ENCODE peak calls at places on chromosomes 6 and 20, in ten cellular contexts. V is AG20443; B is colonic mucosa; K is mucosa of descending colon; W is AG08395; T is CD8-positive, alpha-beta memory T cell; R is CD8-positive, alpha-beta T cell; X is astrocyte; O is lung; M is astrocyte of the spinal cord. D is an unnamed sample.

GRCh38 chr6:156617376-156617775 is 159.8 kb upstream of the ARID1B start:
- DNase-seq in V (peak), B (peak), K (peak), W (no peak), T (no peak), R (no peak), X (peak), O (peak), M (no peak), D (no peak)

GRCh38 chr20:47674145-47674544 is 111.1 kb downstream of the SULF2 start:
- DNase-seq in V (no peak), B (no peak), K (no peak), W (no peak), T (no peak), R (no peak), X (no peak), O (no peak), M (no peak), D (no peak)

GRCh38 chr20:59387891-59388290 is 87.5 kb downstream of the EDN3 start:
- DNase-seq in V (no peak), B (no peak), K (no peak), W (no peak), T (no peak), R (no peak), X (no peak), O (no peak), M (no peak), D (no peak)

GRCh38 chr6:152893187-152893586 is 89.7 kb downstream of the FBXO5 start:
- DNase-seq in V (no peak), B (no peak), K (no peak), W (no peak), T (no peak), R (no peak), X (no peak), O (no peak), M (no peak), D (no peak)

GRCh38 chr6:75188221-75188620 is 17.6 kb downstream of the COL12A1 start:
- DNase-seq in V (no peak), B (no peak), K (no peak), W (no peak), T (no peak), R (no peak), X (no peak), O (no peak), M (no peak), D (no peak)

GRCh38 chr6:9405369-9405768 is 970.0 kb upstream of the SLC35B3 start:
- DNase-seq in V (peak), B (no peak), K (no peak), W (peak), T (no peak), R (no peak), X (peak), O (no peak), M (peak), D (no peak)

GRCh38 chr20:39534846-39535245 is 572.7 kb downstream of the DHX35 start:
- DNase-seq in V (no peak), B (no peak), K (no peak), W (no peak), T (no peak), R (no peak), X (no peak), O (no peak), M (no peak), D (no peak)

GRCh38 chr20:63033635-63034510 is 27.1 kb upstream of the BHLHE23 start:
- DNase-seq in V (no peak), B (no peak), K (peak), W (no peak), T (no peak), R (no peak), X (no peak), O (no peak), M (no peak), D (no peak)

GRCh38 chr20:56656632-56657031 is 27.5 kb downstream of the TFAP2C start:
- DNase-seq in V (peak), B (no peak), K (no peak), W (peak), T (no peak), R (no peak), X (no peak), O (no peak), M (no peak), D (no peak)

GRCh38 chr20:391041-391711 is 10.6 kb downstream of the TRIB3 start:
- DNase-seq in V (no peak), B (no peak), K (no peak), W (no peak), T (no peak), R (no peak), X (no peak), O (no peak), M (no peak), D (no peak)

GRCh38 chr6:121932071-121933009 is 467.1 kb upstream of the HSF2 start:
- DNase-seq in V (peak), B (no peak), K (no peak), W (peak), T (no peak), R (no peak), X (peak), O (no peak), M (peak), D (no peak)

GRCh38 chr6:166951670-166952060 is 4.7 kb downstream of the RNASET2 start:
- DNase-seq in V (no peak), B (no peak), K (no peak), W (no peak), T (no peak), R (no peak), X (no peak), O (no peak), M (no peak), D (no peak)

GRCh38 chr6:96015321-96015790 is 418 bp upstream of the FUT9 start:
- DNase-seq in V (no peak), B (no peak), K (no peak), W (no peak), T (no peak), R (no peak), X (no peak), O (no peak), M (peak), D (no peak)

GRCh38 chr20:45181639-45182038 is 6.9 kb downstream of the PI3 start:
- DNase-seq in V (peak), B (no peak), K (no peak), W (peak), T (no peak), R (no peak), X (no peak), O (no peak), M (peak), D (no peak)

GRCh38 chr6:90860822-90861601 is 274.1 kb upstream of the MAP3K7 start:
- DNase-seq in V (peak), B (no peak), K (no peak), W (no peak), T (no peak), R (no peak), X (no peak), O (no peak), M (no peak), D (no peak)

GRCh38 chr20:63177134-63177784 is 38.7 kb downstream of the YTHDF1 start:
- DNase-seq in V (no peak), B (no peak), K (no peak), W (no peak), T (no peak), R (no peak), X (no peak), O (no peak), M (no peak), D (no peak)

GRCh38 chr20:44866703-44867335 is 18.7 kb upstream of the YWHAB start:
- DNase-seq in V (no peak), B (no peak), K (no peak), W (no peak), T (no peak), R (no peak), X (no peak), O (no peak), M (no peak), D (no peak)

GRCh38 chr20:1242530-1242929 is 16.7 kb downstream of the RAD21L1 start:
- DNase-seq in V (peak), B (no peak), K (no peak), W (peak), T (no peak), R (no peak), X (peak), O (no peak), M (peak), D (no peak)

GRCh38 chr6:157658301-157658700 is 164.7 kb upstream of the SNX9 start:
- DNase-seq in V (no peak), B (no peak), K (no peak), W (no peak), T (no peak), R (no peak), X (no peak), O (no peak), M (no peak), D (no peak)

GRCh38 chr6:108837236-108837971 is 10.8 kb upstream of the ARMC2 start:
- DNase-seq in V (no peak), B (no peak), K (no peak), W (no peak), T (no peak), R (no peak), X (peak), O (no peak), M (no peak), D (no peak)

GRCh38 chr6:18207949-18208348 is 52.7 kb downstream of the KDM1B start:
- DNase-seq in V (no peak), B (no peak), K (no peak), W (no peak), T (no peak), R (no peak), X (no peak), O (no peak), M (no peak), D (no peak)

GRCh38 chr6:21539621-21540100 is 53.9 kb upstream of the SOX4 start:
- DNase-seq in V (no peak), B (no peak), K (no peak), W (no peak), T (no peak), R (no peak), X (no peak), O (no peak), M (no peak), D (no peak)

D was measured in naive thymus-derived CD4-positive, alpha-beta T cell.